ENCODE peak calls at places on chromosomes 3 and 15, in five cellular contexts. X, U, L, Y and P are unnamed samples.

GRCh38 chr3:13598926-13599886 is 50.3 kb downstream of the FBLN2 start:
- DNase-seq in U (no peak), X (peak), L (peak), Y (no peak), P (no peak)

GRCh38 chr3:145013931-145014330 is 1042.3 kb downstream of the DIPK2A start:
- DNase-seq in X (peak), U (no peak), L (no peak), Y (no peak), P (no peak)

GRCh38 chr3:128078875-128079274 is 26.6 kb downstream of the SEC61A1 start:
- DNase-seq in L (no peak), X (no peak), U (no peak), Y (no peak), P (no peak)

GRCh38 chr3:183188895-183189462 is 26.4 kb upstream of the LAMP3 start:
- DNase-seq in X (no peak), Y (no peak), L (no peak), U (no peak), P (peak)

GRCh38 chr3:113183748-113184661 is 27.4 kb upstream of the BOC start:
- DNase-seq in X (peak), L (peak), U (no peak), Y (no peak), P (no peak)

GRCh38 chr3:139574026-139574947 is 34.7 kb upstream of the RBP1 start:
- DNase-seq in U (no peak), L (no peak), X (no peak), Y (no peak), P (peak)

GRCh38 chr3:172332256-172333041 is 115.8 kb downstream of the GHSR start:
- DNase-seq in Y (peak), U (peak), X (peak), L (peak), P (peak)

GRCh38 chr3:116056280-116056679 is 389.0 kb downstream of the LSAMP start:
- DNase-seq in Y (no peak), U (no peak), L (no peak), X (no peak), P (no peak)

GRCh38 chr3:146148468-146148931 is 12.5 kb downstream of the PLOD2 start:
- DNase-seq in U (no peak), X (no peak), Y (no peak), L (peak), P (no peak)

GRCh38 chr15:70573121-70573850 is 190.1 kb downstream of the UACA start:
- DNase-seq in L (no peak), X (no peak), U (no peak), Y (no peak), P (no peak)

GRCh38 chr3:182937293-182938051 is 42.9 kb downstream of the DCUN1D1 start:
- DNase-seq in L (no peak), Y (no peak), U (no peak), X (no peak), P (no peak)

GRCh38 chr3:77319711-77320110 is 279.8 kb downstream of the ROBO2 start:
- DNase-seq in U (no peak), Y (no peak), L (peak), X (peak), P (no peak)

GRCh38 chr15:73564255-73564654 is 68.9 kb downstream of the NPTN start:
- DNase-seq in L (peak), X (peak), Y (no peak), U (peak), P (no peak)

GRCh38 chr15:72202302-72202701 is 4.7 kb upstream of the GRAMD2A start:
- DNase-seq in L (no peak), X (no peak), U (no peak), Y (no peak), P (no peak)

GRCh38 chr3:148902173-148902791 is 37.2 kb downstream of the CPA3 start:
- DNase-seq in X (peak), U (no peak), L (peak), Y (no peak), P (no peak)

GRCh38 chr3:72465853-72466252 is 382.4 kb downstream of the SHQ1 start:
- DNase-seq in X (no peak), L (no peak), U (no peak), Y (no peak), P (no peak)

DNA sequence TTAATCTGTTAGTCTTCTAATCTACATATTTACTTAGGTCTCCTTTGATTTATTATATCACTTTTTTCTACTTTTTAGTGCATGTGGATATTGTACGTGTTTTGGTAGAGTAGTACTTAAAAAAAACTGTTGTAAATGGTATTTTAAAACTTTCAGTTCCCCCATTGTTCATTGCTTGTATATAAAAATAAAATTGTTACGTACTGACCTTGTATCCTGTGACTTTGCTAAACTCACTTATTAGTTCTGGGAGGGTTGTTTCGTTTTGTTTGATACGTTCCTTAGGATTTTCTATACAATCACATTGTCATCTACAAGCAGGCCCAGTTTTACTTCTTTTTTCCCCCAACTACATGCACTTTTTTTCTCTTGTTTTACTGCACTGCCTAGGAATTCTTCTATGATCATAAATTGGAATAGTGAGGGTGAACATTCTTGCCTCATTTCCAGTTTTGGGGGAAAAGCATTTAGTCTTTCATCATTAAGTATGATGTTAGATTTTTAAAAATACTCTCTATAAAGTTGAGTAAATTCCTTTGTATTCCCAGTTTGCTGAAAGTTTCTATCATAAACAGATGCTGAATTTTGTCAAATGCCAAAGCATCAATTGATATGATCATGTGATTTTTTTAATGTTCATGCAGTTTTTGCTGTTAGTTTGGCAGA is 33.5 kb upstream of the ACKR4 start:
- DNase-seq in U (no peak), X (no peak), Y (no peak), L (no peak), P (no peak)
- H3K27ac ChIP-seq in U (no peak), X (no peak), Y (no peak), L (no peak), P (no peak)

GRCh38 chr3:48118928-48119327 is 69.3 kb downstream of the CDC25A start:
- DNase-seq in U (no peak), Y (no peak), X (no peak), L (no peak), P (no peak)
- H3K27ac ChIP-seq in U (no peak), Y (no peak), X (no peak), L (no peak), P (peak)

DNA sequence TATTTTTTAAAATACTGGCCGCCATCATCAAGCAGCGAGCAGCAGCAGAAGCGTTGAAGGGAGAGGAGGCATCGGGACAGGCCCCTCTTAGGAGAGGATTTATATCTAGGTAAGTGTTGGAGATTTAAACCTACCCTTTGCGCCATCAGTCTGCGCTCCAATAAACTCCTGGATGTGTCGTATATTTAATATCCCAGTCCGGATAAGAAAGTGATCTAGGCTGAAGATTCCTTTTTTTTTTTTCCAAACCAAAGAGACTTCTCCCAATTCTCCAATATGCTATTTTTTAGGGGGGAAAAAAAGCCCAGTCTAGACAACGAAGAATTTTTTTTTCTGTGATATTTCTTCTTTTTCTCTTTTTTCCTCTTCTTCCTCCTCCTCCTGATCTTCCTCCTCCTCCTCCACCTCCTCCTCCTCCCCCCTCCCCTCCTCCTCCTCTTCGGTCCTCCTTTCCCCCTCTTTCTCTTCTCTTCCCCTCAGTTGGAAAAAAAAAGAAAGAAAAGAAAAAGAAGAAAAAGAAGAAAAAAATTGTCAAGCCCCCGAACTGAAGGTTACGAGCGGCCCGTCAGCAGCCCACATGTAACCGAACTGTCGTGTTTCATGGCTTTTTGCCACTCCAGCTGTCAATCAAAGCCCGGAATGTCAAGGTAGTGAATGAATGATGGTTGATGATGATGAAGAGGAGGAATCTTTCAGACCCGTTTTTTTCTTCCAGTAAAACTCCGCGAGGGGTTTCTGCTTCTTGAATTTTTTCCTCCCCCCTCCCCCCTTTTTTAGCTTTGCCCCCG is 834 bp downstream of the MEIS2 start:
- DNase-seq in Y (no peak), X (peak), L (peak), U (no peak), P (no peak)
- H3K27ac ChIP-seq in Y (no peak), X (peak), L (peak), U (peak), P (peak)

GRCh38 chr15:69452702-69453513 is at the start of gene RPLP1:
- DNase-seq in Y (peak), X (peak), L (peak), U (peak), P (peak)
- H3K27ac ChIP-seq in Y (peak), X (peak), L (peak), U (peak), P (peak)

DNA sequence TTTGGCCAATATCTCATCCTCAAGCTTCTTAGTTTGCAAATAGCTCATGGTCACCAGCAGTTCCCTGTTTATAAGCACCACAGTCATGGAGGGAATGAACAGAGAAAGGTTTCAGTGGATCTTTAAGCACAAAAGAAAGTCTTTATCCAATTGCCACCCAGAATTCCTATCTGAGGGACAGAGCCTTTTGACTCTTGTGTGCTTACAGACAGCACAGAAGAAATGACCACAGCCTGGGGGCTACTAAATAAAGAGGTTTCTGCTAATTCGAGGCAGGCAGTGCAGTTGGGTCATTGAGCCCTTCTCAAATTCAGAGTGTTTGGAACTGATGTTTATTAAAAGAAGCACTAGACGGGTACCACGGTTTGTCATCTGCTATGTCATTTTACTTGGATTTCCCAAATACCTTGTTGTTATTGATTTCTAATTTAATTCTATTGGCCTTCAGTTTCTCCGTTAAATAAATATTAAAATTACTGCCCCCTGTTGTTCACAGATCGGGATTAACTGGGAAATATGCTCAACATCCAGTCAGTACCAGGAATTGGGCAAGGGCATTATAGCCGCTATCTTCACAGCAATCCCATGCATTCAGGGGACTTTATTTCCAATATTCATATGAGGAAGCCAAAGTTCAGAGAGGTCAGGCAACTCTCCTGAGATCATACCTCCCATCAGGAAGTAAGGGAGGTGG is 3.6 kb downstream of the PRICKLE2 start:
- DNase-seq in X (no peak), U (no peak), L (no peak), Y (no peak), P (no peak)
- H3K27ac ChIP-seq in X (peak), U (peak), L (no peak), Y (no peak), P (peak)

GRCh38 chr3:173857154-173857553 is 459.6 kb downstream of the NLGN1 start:
- DNase-seq in L (no peak), U (no peak), Y (no peak), X (no peak), P (no peak)
- H3K27ac ChIP-seq in L (no peak), U (no peak), Y (no peak), X (no peak), P (no peak)

GRCh38 chr15:66293085-66293418 is 316 bp upstream of the DIS3L start:
- DNase-seq in U (no peak), X (no peak), L (no peak), Y (no peak), P (no peak)

GRCh38 chr15:66294157-66294931 is 976 bp downstream of the DIS3L start:
- DNase-seq in X (peak), L (peak), Y (peak), U (peak), P (no peak)

GRCh38 chr15:66293419-66294156 is at the start of gene DIS3L:
- DNase-seq in Y (peak), U (peak), L (peak), X (peak), P (peak)

GRCh38 chr15:66291816-66292215 is 1.6 kb upstream of the DIS3L start:
- DNase-seq in L (peak), X (no peak), Y (no peak), U (no peak), P (no peak)

GRCh38 chr15:66292261-66293084 is 895 bp upstream of the DIS3L start:
- DNase-seq in Y (no peak), L (no peak), U (no peak), X (no peak), P (no peak)
- H3K27ac ChIP-seq in Y (peak), L (no peak), U (peak), X (no peak), P (peak)